ENCODE peak calls at places on chromosomes 2 and 18, in eight cellular contexts. One of them, this sample, is unnamed.

GRCh38 chr18:37435996-37436395 is 129.6 kb downstream of the CELF4 start:
- DNase-seq in GM19239: no peak
- DNase-seq in SW480: no peak
- DNase-seq in NCI-H510A treated with DMSO at 0.1 percent for 48 hours: no peak
- DNase-seq in stimulated activated CD4-positive, alpha-beta T cell treated with anti-CD3 and anti-CD28 coated beads, Interleukin-12 subunit alpha, Interleukin-12 subunit beta, amount 100 ng/mL, for 4 hours: no peak
- DNase-seq in progenitor cell of endocrine pancreas: no peak
- DNase-seq in effector memory CD4-positive, alpha-beta T cell: no peak
- DNase-seq in activated CD4-positive, alpha-beta T cell treated with anti-CD3 and anti-CD28 coated beads, Interleukin-2, amount 50 U/mL, for 1 hour: no peak
- DNase-seq in this sample: no peak

GRCh38 chr2:239152239-239152915 is 248.4 kb downstream of the HDAC4 start:
- DNase-seq in GM19239: no peak
- DNase-seq in SW480: no peak
- DNase-seq in NCI-H510A treated with DMSO at 0.1 percent for 48 hours: no peak
- DNase-seq in stimulated activated CD4-positive, alpha-beta T cell treated with anti-CD3 and anti-CD28 coated beads, Interleukin-12 subunit alpha, Interleukin-12 subunit beta, amount 100 ng/mL, for 4 hours: no peak
- DNase-seq in progenitor cell of endocrine pancreas: no peak
- DNase-seq in effector memory CD4-positive, alpha-beta T cell: no peak
- DNase-seq in activated CD4-positive, alpha-beta T cell treated with anti-CD3 and anti-CD28 coated beads, Interleukin-2, amount 50 U/mL, for 1 hour: no peak
- DNase-seq in this sample: no peak

GRCh38 chr2:42770288-42771131 is 6.6 kb upstream of the OXER1 start:
- DNase-seq in GM19239: no peak
- DNase-seq in SW480: peak; percentile 63
- DNase-seq in NCI-H510A treated with DMSO at 0.1 percent for 48 hours: no peak
- DNase-seq in stimulated activated CD4-positive, alpha-beta T cell treated with anti-CD3 and anti-CD28 coated beads, Interleukin-12 subunit alpha, Interleukin-12 subunit beta, amount 100 ng/mL, for 4 hours: no peak
- DNase-seq in progenitor cell of endocrine pancreas: no peak
- DNase-seq in effector memory CD4-positive, alpha-beta T cell: no peak
- DNase-seq in activated CD4-positive, alpha-beta T cell treated with anti-CD3 and anti-CD28 coated beads, Interleukin-2, amount 50 U/mL, for 1 hour: no peak
- DNase-seq in this sample: no peak

GRCh38 chr2:39737661-39738060 is 41.4 kb downstream of the THUMPD2 start:
- DNase-seq in GM19239: no peak
- DNase-seq in SW480: no peak
- DNase-seq in NCI-H510A treated with DMSO at 0.1 percent for 48 hours: no peak
- DNase-seq in stimulated activated CD4-positive, alpha-beta T cell treated with anti-CD3 and anti-CD28 coated beads, Interleukin-12 subunit alpha, Interleukin-12 subunit beta, amount 100 ng/mL, for 4 hours: no peak
- DNase-seq in progenitor cell of endocrine pancreas: no peak
- DNase-seq in effector memory CD4-positive, alpha-beta T cell: no peak
- DNase-seq in activated CD4-positive, alpha-beta T cell treated with anti-CD3 and anti-CD28 coated beads, Interleukin-2, amount 50 U/mL, for 1 hour: no peak
- DNase-seq in this sample: no peak

GRCh38 chr2:28702415-28702859 is 49.2 kb upstream of the PPP1CB start:
- DNase-seq in GM19239: no peak
- DNase-seq in SW480: no peak
- DNase-seq in NCI-H510A treated with DMSO at 0.1 percent for 48 hours: no peak
- DNase-seq in stimulated activated CD4-positive, alpha-beta T cell treated with anti-CD3 and anti-CD28 coated beads, Interleukin-12 subunit alpha, Interleukin-12 subunit beta, amount 100 ng/mL, for 4 hours: no peak
- DNase-seq in progenitor cell of endocrine pancreas: no peak
- DNase-seq in effector memory CD4-positive, alpha-beta T cell: no peak
- DNase-seq in activated CD4-positive, alpha-beta T cell treated with anti-CD3 and anti-CD28 coated beads, Interleukin-2, amount 50 U/mL, for 1 hour: no peak
- DNase-seq in this sample: no peak

GRCh38 chr2:160197587-160197986 is 2.5 kb downstream of the ITGB6 start:
- DNase-seq in GM19239: no peak
- DNase-seq in SW480: no peak
- DNase-seq in NCI-H510A treated with DMSO at 0.1 percent for 48 hours: no peak
- DNase-seq in stimulated activated CD4-positive, alpha-beta T cell treated with anti-CD3 and anti-CD28 coated beads, Interleukin-12 subunit alpha, Interleukin-12 subunit beta, amount 100 ng/mL, for 4 hours: no peak
- DNase-seq in progenitor cell of endocrine pancreas: no peak
- DNase-seq in effector memory CD4-positive, alpha-beta T cell: no peak
- DNase-seq in activated CD4-positive, alpha-beta T cell treated with anti-CD3 and anti-CD28 coated beads, Interleukin-2, amount 50 U/mL, for 1 hour: no peak
- DNase-seq in this sample: no peak

GRCh38 chr2:180394305-180394704 is 387.2 kb upstream of the CWC22 start:
- DNase-seq in GM19239: no peak
- DNase-seq in SW480: no peak
- DNase-seq in NCI-H510A treated with DMSO at 0.1 percent for 48 hours: no peak
- DNase-seq in stimulated activated CD4-positive, alpha-beta T cell treated with anti-CD3 and anti-CD28 coated beads, Interleukin-12 subunit alpha, Interleukin-12 subunit beta, amount 100 ng/mL, for 4 hours: no peak
- DNase-seq in progenitor cell of endocrine pancreas: no peak
- DNase-seq in effector memory CD4-positive, alpha-beta T cell: no peak
- DNase-seq in activated CD4-positive, alpha-beta T cell treated with anti-CD3 and anti-CD28 coated beads, Interleukin-2, amount 50 U/mL, for 1 hour: no peak
- DNase-seq in this sample: no peak

GRCh38 chr2:26892916-26893524 is 45.1 kb downstream of the DPYSL5 start:
- DNase-seq in GM19239: no peak
- DNase-seq in SW480: no peak
- DNase-seq in NCI-H510A treated with DMSO at 0.1 percent for 48 hours: no peak
- DNase-seq in stimulated activated CD4-positive, alpha-beta T cell treated with anti-CD3 and anti-CD28 coated beads, Interleukin-12 subunit alpha, Interleukin-12 subunit beta, amount 100 ng/mL, for 4 hours: no peak
- DNase-seq in progenitor cell of endocrine pancreas: no peak
- DNase-seq in effector memory CD4-positive, alpha-beta T cell: no peak
- DNase-seq in activated CD4-positive, alpha-beta T cell treated with anti-CD3 and anti-CD28 coated beads, Interleukin-2, amount 50 U/mL, for 1 hour: no peak
- DNase-seq in this sample: peak; percentile 79

GRCh38 chr2:127486247-127486912 is 39.9 kb downstream of the IWS1 start:
- DNase-seq in GM19239: no peak
- DNase-seq in SW480: no peak
- DNase-seq in NCI-H510A treated with DMSO at 0.1 percent for 48 hours: no peak
- DNase-seq in stimulated activated CD4-positive, alpha-beta T cell treated with anti-CD3 and anti-CD28 coated beads, Interleukin-12 subunit alpha, Interleukin-12 subunit beta, amount 100 ng/mL, for 4 hours: no peak
- DNase-seq in progenitor cell of endocrine pancreas: no peak
- DNase-seq in effector memory CD4-positive, alpha-beta T cell: no peak
- DNase-seq in activated CD4-positive, alpha-beta T cell treated with anti-CD3 and anti-CD28 coated beads, Interleukin-2, amount 50 U/mL, for 1 hour: no peak
- DNase-seq in this sample: no peak

GRCh38 chr2:17792515-17792914 is 23.7 kb upstream of the MSGN1 start:
- DNase-seq in GM19239: no peak
- DNase-seq in SW480: peak; percentile 19
- DNase-seq in NCI-H510A treated with DMSO at 0.1 percent for 48 hours: no peak
- DNase-seq in stimulated activated CD4-positive, alpha-beta T cell treated with anti-CD3 and anti-CD28 coated beads, Interleukin-12 subunit alpha, Interleukin-12 subunit beta, amount 100 ng/mL, for 4 hours: no peak
- DNase-seq in progenitor cell of endocrine pancreas: no peak
- DNase-seq in effector memory CD4-positive, alpha-beta T cell: no peak
- DNase-seq in activated CD4-positive, alpha-beta T cell treated with anti-CD3 and anti-CD28 coated beads, Interleukin-2, amount 50 U/mL, for 1 hour: no peak
- DNase-seq in this sample: no peak

GRCh38 chr2:241967096-241967495 is 97.6 kb downstream of the RTP5 start:
- DNase-seq in GM19239: no peak
- DNase-seq in SW480: no peak
- DNase-seq in NCI-H510A treated with DMSO at 0.1 percent for 48 hours: no peak
- DNase-seq in stimulated activated CD4-positive, alpha-beta T cell treated with anti-CD3 and anti-CD28 coated beads, Interleukin-12 subunit alpha, Interleukin-12 subunit beta, amount 100 ng/mL, for 4 hours: no peak
- DNase-seq in progenitor cell of endocrine pancreas: no peak
- DNase-seq in effector memory CD4-positive, alpha-beta T cell: no peak
- DNase-seq in activated CD4-positive, alpha-beta T cell treated with anti-CD3 and anti-CD28 coated beads, Interleukin-2, amount 50 U/mL, for 1 hour: no peak
- DNase-seq in this sample: no peak

GRCh38 chr2:70344195-70344594 is 42.3 kb upstream of the FAM136A start:
- DNase-seq in GM19239: no peak
- DNase-seq in SW480: no peak
- DNase-seq in NCI-H510A treated with DMSO at 0.1 percent for 48 hours: no peak
- DNase-seq in stimulated activated CD4-positive, alpha-beta T cell treated with anti-CD3 and anti-CD28 coated beads, Interleukin-12 subunit alpha, Interleukin-12 subunit beta, amount 100 ng/mL, for 4 hours: no peak
- DNase-seq in progenitor cell of endocrine pancreas: no peak
- DNase-seq in effector memory CD4-positive, alpha-beta T cell: no peak
- DNase-seq in activated CD4-positive, alpha-beta T cell treated with anti-CD3 and anti-CD28 coated beads, Interleukin-2, amount 50 U/mL, for 1 hour: no peak
- DNase-seq in this sample: no peak

GRCh38 chr2:6556755-6557154 is 309.0 kb downstream of the CMPK2 start:
- DNase-seq in GM19239: no peak
- DNase-seq in SW480: peak; percentile 70
- DNase-seq in NCI-H510A treated with DMSO at 0.1 percent for 48 hours: no peak
- DNase-seq in stimulated activated CD4-positive, alpha-beta T cell treated with anti-CD3 and anti-CD28 coated beads, Interleukin-12 subunit alpha, Interleukin-12 subunit beta, amount 100 ng/mL, for 4 hours: no peak
- DNase-seq in progenitor cell of endocrine pancreas: no peak
- DNase-seq in effector memory CD4-positive, alpha-beta T cell: no peak
- DNase-seq in activated CD4-positive, alpha-beta T cell treated with anti-CD3 and anti-CD28 coated beads, Interleukin-2, amount 50 U/mL, for 1 hour: no peak
- DNase-seq in this sample: peak; percentile 26

GRCh38 chr2:234526711-234527110 is 29.8 kb upstream of the ARL4C start:
- DNase-seq in GM19239: no peak
- DNase-seq in SW480: no peak
- DNase-seq in NCI-H510A treated with DMSO at 0.1 percent for 48 hours: no peak
- DNase-seq in stimulated activated CD4-positive, alpha-beta T cell treated with anti-CD3 and anti-CD28 coated beads, Interleukin-12 subunit alpha, Interleukin-12 subunit beta, amount 100 ng/mL, for 4 hours: no peak
- DNase-seq in progenitor cell of endocrine pancreas: no peak
- DNase-seq in effector memory CD4-positive, alpha-beta T cell: no peak
- DNase-seq in activated CD4-positive, alpha-beta T cell treated with anti-CD3 and anti-CD28 coated beads, Interleukin-2, amount 50 U/mL, for 1 hour: no peak
- DNase-seq in this sample: no peak

GRCh38 chr2:152466041-152466440 is 131.1 kb downstream of the FMNL2 start:
- DNase-seq in GM19239: no peak
- DNase-seq in SW480: peak; percentile 72
- DNase-seq in NCI-H510A treated with DMSO at 0.1 percent for 48 hours: no peak
- DNase-seq in stimulated activated CD4-positive, alpha-beta T cell treated with anti-CD3 and anti-CD28 coated beads, Interleukin-12 subunit alpha, Interleukin-12 subunit beta, amount 100 ng/mL, for 4 hours: no peak
- DNase-seq in progenitor cell of endocrine pancreas: no peak
- DNase-seq in effector memory CD4-positive, alpha-beta T cell: no peak
- DNase-seq in activated CD4-positive, alpha-beta T cell treated with anti-CD3 and anti-CD28 coated beads, Interleukin-2, amount 50 U/mL, for 1 hour: no peak
- DNase-seq in this sample: peak; percentile 6

GRCh38 chr2:6043238-6043637 is 351.1 kb downstream of the SOX11 start:
- DNase-seq in GM19239: no peak
- DNase-seq in SW480: no peak
- DNase-seq in NCI-H510A treated with DMSO at 0.1 percent for 48 hours: no peak
- DNase-seq in stimulated activated CD4-positive, alpha-beta T cell treated with anti-CD3 and anti-CD28 coated beads, Interleukin-12 subunit alpha, Interleukin-12 subunit beta, amount 100 ng/mL, for 4 hours: no peak
- DNase-seq in progenitor cell of endocrine pancreas: no peak
- DNase-seq in effector memory CD4-positive, alpha-beta T cell: no peak
- DNase-seq in activated CD4-positive, alpha-beta T cell treated with anti-CD3 and anti-CD28 coated beads, Interleukin-2, amount 50 U/mL, for 1 hour: no peak
- DNase-seq in this sample: no peak

GRCh38 chr2:25000503-25001328 is 29.0 kb upstream of the DNAJC27 start:
- DNase-seq in GM19239: no peak
- DNase-seq in SW480: no peak
- DNase-seq in NCI-H510A treated with DMSO at 0.1 percent for 48 hours: no peak
- DNase-seq in stimulated activated CD4-positive, alpha-beta T cell treated with anti-CD3 and anti-CD28 coated beads, Interleukin-12 subunit alpha, Interleukin-12 subunit beta, amount 100 ng/mL, for 4 hours: no peak
- DNase-seq in progenitor cell of endocrine pancreas: no peak
- DNase-seq in effector memory CD4-positive, alpha-beta T cell: no peak
- DNase-seq in activated CD4-positive, alpha-beta T cell treated with anti-CD3 and anti-CD28 coated beads, Interleukin-2, amount 50 U/mL, for 1 hour: no peak
- DNase-seq in this sample: no peak

GRCh38 chr2:176653856-176654443 is 384.7 kb downstream of the MTX2 start:
- DNase-seq in GM19239: peak; percentile 13
- DNase-seq in SW480: peak; percentile 73
- DNase-seq in NCI-H510A treated with DMSO at 0.1 percent for 48 hours: peak; percentile 89
- DNase-seq in stimulated activated CD4-positive, alpha-beta T cell treated with anti-CD3 and anti-CD28 coated beads, Interleukin-12 subunit alpha, Interleukin-12 subunit beta, amount 100 ng/mL, for 4 hours: peak; percentile 4
- DNase-seq in progenitor cell of endocrine pancreas: peak; percentile 15
- DNase-seq in effector memory CD4-positive, alpha-beta T cell: no peak
- DNase-seq in activated CD4-positive, alpha-beta T cell treated with anti-CD3 and anti-CD28 coated beads, Interleukin-2, amount 50 U/mL, for 1 hour: no peak
- DNase-seq in this sample: peak; percentile 41

GRCh38 chr2:218381916-218382366 is at the start of gene SLC11A1:
- DNase-seq in GM19239: no peak
- DNase-seq in SW480: no peak
- DNase-seq in NCI-H510A treated with DMSO at 0.1 percent for 48 hours: no peak
- DNase-seq in stimulated activated CD4-positive, alpha-beta T cell treated with anti-CD3 and anti-CD28 coated beads, Interleukin-12 subunit alpha, Interleukin-12 subunit beta, amount 100 ng/mL, for 4 hours: no peak
- DNase-seq in progenitor cell of endocrine pancreas: no peak
- DNase-seq in effector memory CD4-positive, alpha-beta T cell: no peak
- DNase-seq in activated CD4-positive, alpha-beta T cell treated with anti-CD3 and anti-CD28 coated beads, Interleukin-2, amount 50 U/mL, for 1 hour: no peak
- DNase-seq in this sample: no peak

GRCh38 chr2:6957031-6957714 is 40.0 kb downstream of the RNF144A start:
- DNase-seq in GM19239: no peak
- DNase-seq in SW480: no peak
- DNase-seq in NCI-H510A treated with DMSO at 0.1 percent for 48 hours: no peak
- DNase-seq in stimulated activated CD4-positive, alpha-beta T cell treated with anti-CD3 and anti-CD28 coated beads, Interleukin-12 subunit alpha, Interleukin-12 subunit beta, amount 100 ng/mL, for 4 hours: no peak
- DNase-seq in progenitor cell of endocrine pancreas: no peak
- DNase-seq in effector memory CD4-positive, alpha-beta T cell: no peak
- DNase-seq in activated CD4-positive, alpha-beta T cell treated with anti-CD3 and anti-CD28 coated beads, Interleukin-2, amount 50 U/mL, for 1 hour: no peak
- DNase-seq in this sample: no peak

GRCh38 chr2:2318949-2319348 is 12.1 kb downstream of the MYT1L start:
- DNase-seq in GM19239: no peak
- DNase-seq in SW480: no peak
- DNase-seq in NCI-H510A treated with DMSO at 0.1 percent for 48 hours: no peak
- DNase-seq in stimulated activated CD4-positive, alpha-beta T cell treated with anti-CD3 and anti-CD28 coated beads, Interleukin-12 subunit alpha, Interleukin-12 subunit beta, amount 100 ng/mL, for 4 hours: no peak
- DNase-seq in progenitor cell of endocrine pancreas: no peak
- DNase-seq in effector memory CD4-positive, alpha-beta T cell: no peak
- DNase-seq in activated CD4-positive, alpha-beta T cell treated with anti-CD3 and anti-CD28 coated beads, Interleukin-2, amount 50 U/mL, for 1 hour: no peak
- DNase-seq in this sample: no peak

GRCh38 chr2:119062652-119063051 is 95.9 kb downstream of the C1QL2 start:
- DNase-seq in GM19239: no peak
- DNase-seq in SW480: no peak
- DNase-seq in NCI-H510A treated with DMSO at 0.1 percent for 48 hours: peak; percentile 58
- DNase-seq in stimulated activated CD4-positive, alpha-beta T cell treated with anti-CD3 and anti-CD28 coated beads, Interleukin-12 subunit alpha, Interleukin-12 subunit beta, amount 100 ng/mL, for 4 hours: no peak
- DNase-seq in progenitor cell of endocrine pancreas: no peak
- DNase-seq in effector memory CD4-positive, alpha-beta T cell: no peak
- DNase-seq in activated CD4-positive, alpha-beta T cell treated with anti-CD3 and anti-CD28 coated beads, Interleukin-2, amount 50 U/mL, for 1 hour: no peak
- DNase-seq in this sample: peak; percentile 62

GRCh38 chr2:86037141-86037794 is 68.4 kb downstream of the POLR1A start:
- DNase-seq in GM19239: no peak
- DNase-seq in SW480: no peak
- DNase-seq in NCI-H510A treated with DMSO at 0.1 percent for 48 hours: no peak
- DNase-seq in stimulated activated CD4-positive, alpha-beta T cell treated with anti-CD3 and anti-CD28 coated beads, Interleukin-12 subunit alpha, Interleukin-12 subunit beta, amount 100 ng/mL, for 4 hours: peak; percentile 40
- DNase-seq in progenitor cell of endocrine pancreas: no peak
- DNase-seq in effector memory CD4-positive, alpha-beta T cell: no peak
- DNase-seq in activated CD4-positive, alpha-beta T cell treated with anti-CD3 and anti-CD28 coated beads, Interleukin-2, amount 50 U/mL, for 1 hour: peak; percentile 46
- DNase-seq in this sample: no peak

GRCh38 chr2:72118951-72119350 is 28.7 kb downstream of the CYP26B1 start:
- DNase-seq in GM19239: no peak
- DNase-seq in SW480: no peak
- DNase-seq in NCI-H510A treated with DMSO at 0.1 percent for 48 hours: no peak
- DNase-seq in stimulated activated CD4-positive, alpha-beta T cell treated with anti-CD3 and anti-CD28 coated beads, Interleukin-12 subunit alpha, Interleukin-12 subunit beta, amount 100 ng/mL, for 4 hours: no peak
- DNase-seq in progenitor cell of endocrine pancreas: no peak
- DNase-seq in effector memory CD4-positive, alpha-beta T cell: no peak
- DNase-seq in activated CD4-positive, alpha-beta T cell treated with anti-CD3 and anti-CD28 coated beads, Interleukin-2, amount 50 U/mL, for 1 hour: no peak
- DNase-seq in this sample: no peak

GRCh38 chr2:36473230-36473629 is 117.7 kb downstream of the CRIM1 start:
- DNase-seq in GM19239: no peak
- DNase-seq in SW480: no peak
- DNase-seq in NCI-H510A treated with DMSO at 0.1 percent for 48 hours: no peak
- DNase-seq in stimulated activated CD4-positive, alpha-beta T cell treated with anti-CD3 and anti-CD28 coated beads, Interleukin-12 subunit alpha, Interleukin-12 subunit beta, amount 100 ng/mL, for 4 hours: no peak
- DNase-seq in progenitor cell of endocrine pancreas: no peak
- DNase-seq in effector memory CD4-positive, alpha-beta T cell: no peak
- DNase-seq in activated CD4-positive, alpha-beta T cell treated with anti-CD3 and anti-CD28 coated beads, Interleukin-2, amount 50 U/mL, for 1 hour: no peak
- DNase-seq in this sample: no peak

GRCh38 chr2:135744761-135745314 is 3.2 kb downstream of the UBXN4 start:
- DNase-seq in GM19239: no peak
- DNase-seq in SW480: peak; percentile 36
- DNase-seq in NCI-H510A treated with DMSO at 0.1 percent for 48 hours: no peak
- DNase-seq in stimulated activated CD4-positive, alpha-beta T cell treated with anti-CD3 and anti-CD28 coated beads, Interleukin-12 subunit alpha, Interleukin-12 subunit beta, amount 100 ng/mL, for 4 hours: no peak
- DNase-seq in progenitor cell of endocrine pancreas: no peak
- DNase-seq in effector memory CD4-positive, alpha-beta T cell: no peak
- DNase-seq in activated CD4-positive, alpha-beta T cell treated with anti-CD3 and anti-CD28 coated beads, Interleukin-2, amount 50 U/mL, for 1 hour: peak; percentile 23
- DNase-seq in this sample: no peak

GRCh38 chr2:109124982-109125594 is 3.9 kb upstream of the SH3RF3 start:
- DNase-seq in GM19239: no peak
- DNase-seq in SW480: peak; percentile 84
- DNase-seq in NCI-H510A treated with DMSO at 0.1 percent for 48 hours: peak; percentile 63
- DNase-seq in stimulated activated CD4-positive, alpha-beta T cell treated with anti-CD3 and anti-CD28 coated beads, Interleukin-12 subunit alpha, Interleukin-12 subunit beta, amount 100 ng/mL, for 4 hours: no peak
- DNase-seq in progenitor cell of endocrine pancreas: no peak
- DNase-seq in effector memory CD4-positive, alpha-beta T cell: no peak
- DNase-seq in activated CD4-positive, alpha-beta T cell treated with anti-CD3 and anti-CD28 coated beads, Interleukin-2, amount 50 U/mL, for 1 hour: no peak
- DNase-seq in this sample: peak; percentile 72

GRCh38 chr18:27771571-27771970 is 405.4 kb downstream of the CDH2 start:
- DNase-seq in GM19239: no peak
- DNase-seq in SW480: no peak
- DNase-seq in NCI-H510A treated with DMSO at 0.1 percent for 48 hours: no peak
- DNase-seq in stimulated activated CD4-positive, alpha-beta T cell treated with anti-CD3 and anti-CD28 coated beads, Interleukin-12 subunit alpha, Interleukin-12 subunit beta, amount 100 ng/mL, for 4 hours: no peak
- DNase-seq in progenitor cell of endocrine pancreas: no peak
- DNase-seq in effector memory CD4-positive, alpha-beta T cell: no peak
- DNase-seq in activated CD4-positive, alpha-beta T cell treated with anti-CD3 and anti-CD28 coated beads, Interleukin-2, amount 50 U/mL, for 1 hour: no peak
- DNase-seq in this sample: no peak

GRCh38 chr2:213214209-213214608 is 62.8 kb upstream of the IKZF2 start:
- DNase-seq in GM19239: no peak
- DNase-seq in SW480: no peak
- DNase-seq in NCI-H510A treated with DMSO at 0.1 percent for 48 hours: no peak
- DNase-seq in stimulated activated CD4-positive, alpha-beta T cell treated with anti-CD3 and anti-CD28 coated beads, Interleukin-12 subunit alpha, Interleukin-12 subunit beta, amount 100 ng/mL, for 4 hours: no peak
- DNase-seq in progenitor cell of endocrine pancreas: no peak
- DNase-seq in effector memory CD4-positive, alpha-beta T cell: no peak
- DNase-seq in activated CD4-positive, alpha-beta T cell treated with anti-CD3 and anti-CD28 coated beads, Interleukin-2, amount 50 U/mL, for 1 hour: no peak
- DNase-seq in this sample: no peak

GRCh38 chr2:155310589-155310988 is 612.1 kb downstream of the KCNJ3 start:
- DNase-seq in GM19239: no peak
- DNase-seq in SW480: peak; percentile 45
- DNase-seq in NCI-H510A treated with DMSO at 0.1 percent for 48 hours: peak; percentile 65
- DNase-seq in stimulated activated CD4-positive, alpha-beta T cell treated with anti-CD3 and anti-CD28 coated beads, Interleukin-12 subunit alpha, Interleukin-12 subunit beta, amount 100 ng/mL, for 4 hours: no peak
- DNase-seq in progenitor cell of endocrine pancreas: no peak
- DNase-seq in effector memory CD4-positive, alpha-beta T cell: no peak
- DNase-seq in activated CD4-positive, alpha-beta T cell treated with anti-CD3 and anti-CD28 coated beads, Interleukin-2, amount 50 U/mL, for 1 hour: no peak
- DNase-seq in this sample: no peak

GRCh38 chr2:207188601-207189000 is 22.9 kb upstream of the KLF7 start:
- DNase-seq in GM19239: no peak
- DNase-seq in SW480: no peak
- DNase-seq in NCI-H510A treated with DMSO at 0.1 percent for 48 hours: peak; percentile 18
- DNase-seq in stimulated activated CD4-positive, alpha-beta T cell treated with anti-CD3 and anti-CD28 coated beads, Interleukin-12 subunit alpha, Interleukin-12 subunit beta, amount 100 ng/mL, for 4 hours: no peak
- DNase-seq in progenitor cell of endocrine pancreas: no peak
- DNase-seq in effector memory CD4-positive, alpha-beta T cell: no peak
- DNase-seq in activated CD4-positive, alpha-beta T cell treated with anti-CD3 and anti-CD28 coated beads, Interleukin-2, amount 50 U/mL, for 1 hour: no peak
- DNase-seq in this sample: peak; percentile 79

GRCh38 chr18:74171910-74172606 is 23.7 kb downstream of the TIMM21 start:
- DNase-seq in GM19239: peak; percentile 30
- DNase-seq in SW480: peak; percentile 2
- DNase-seq in NCI-H510A treated with DMSO at 0.1 percent for 48 hours: no peak
- DNase-seq in stimulated activated CD4-positive, alpha-beta T cell treated with anti-CD3 and anti-CD28 coated beads, Interleukin-12 subunit alpha, Interleukin-12 subunit beta, amount 100 ng/mL, for 4 hours: no peak
- DNase-seq in progenitor cell of endocrine pancreas: no peak
- DNase-seq in effector memory CD4-positive, alpha-beta T cell: no peak
- DNase-seq in activated CD4-positive, alpha-beta T cell treated with anti-CD3 and anti-CD28 coated beads, Interleukin-2, amount 50 U/mL, for 1 hour: no peak
- DNase-seq in this sample: no peak

GRCh38 chr2:238424313-238424700 is 2.4 kb upstream of the ASB1 start:
- DNase-seq in GM19239: no peak
- DNase-seq in SW480: no peak
- DNase-seq in NCI-H510A treated with DMSO at 0.1 percent for 48 hours: no peak
- DNase-seq in stimulated activated CD4-positive, alpha-beta T cell treated with anti-CD3 and anti-CD28 coated beads, Interleukin-12 subunit alpha, Interleukin-12 subunit beta, amount 100 ng/mL, for 4 hours: no peak
- DNase-seq in progenitor cell of endocrine pancreas: no peak
- DNase-seq in effector memory CD4-positive, alpha-beta T cell: no peak
- DNase-seq in activated CD4-positive, alpha-beta T cell treated with anti-CD3 and anti-CD28 coated beads, Interleukin-2, amount 50 U/mL, for 1 hour: no peak
- DNase-seq in this sample: no peak

GRCh38 chr2:134736167-134736885 is 17.5 kb upstream of the TMEM163 start:
- DNase-seq in GM19239: no peak
- DNase-seq in SW480: peak; percentile 75
- DNase-seq in NCI-H510A treated with DMSO at 0.1 percent for 48 hours: no peak
- DNase-seq in stimulated activated CD4-positive, alpha-beta T cell treated with anti-CD3 and anti-CD28 coated beads, Interleukin-12 subunit alpha, Interleukin-12 subunit beta, amount 100 ng/mL, for 4 hours: no peak
- DNase-seq in progenitor cell of endocrine pancreas: no peak
- DNase-seq in effector memory CD4-positive, alpha-beta T cell: no peak
- DNase-seq in activated CD4-positive, alpha-beta T cell treated with anti-CD3 and anti-CD28 coated beads, Interleukin-2, amount 50 U/mL, for 1 hour: no peak
- DNase-seq in this sample: no peak

This sample was measured in NCI-H1417.